ENCODE peak calls at places on chromosomes 4 and X, in five cellular contexts. One of them, this sample, is unnamed.

GRCh38 chr4:92100980-92101379 is 202.8 kb upstream of the GRID2 start:
- DNase-seq in AG10803: no peak
- DNase-seq in neural crest cell: no peak
- DNase-seq in astrocyte of the spinal cord: no peak
- DNase-seq in GM13977: no peak
- DNase-seq in this sample: no peak

GRCh38 chrX:38887222-38887621 is 86.0 kb downstream of the MID1IP1 start:
- DNase-seq in AG10803: no peak
- DNase-seq in neural crest cell: no peak
- DNase-seq in astrocyte of the spinal cord: no peak
- DNase-seq in GM13977: no peak
- DNase-seq in this sample: no peak

GRCh38 chr4:139523076-139523475 is 32.9 kb downstream of the SETD7 start:
- DNase-seq in AG10803: no peak
- DNase-seq in neural crest cell: no peak
- DNase-seq in astrocyte of the spinal cord: peak
- DNase-seq in GM13977: no peak
- DNase-seq in this sample: no peak

GRCh38 chr4:15875663-15876460 is 62.7 kb downstream of the FGFBP1 start:
- DNase-seq in AG10803: no peak
- DNase-seq in neural crest cell: no peak
- DNase-seq in astrocyte of the spinal cord: no peak
- DNase-seq in GM13977: no peak
- DNase-seq in this sample: no peak

GRCh38 chr4:123588631-123589223 is 192.1 kb downstream of the SPRY1 start:
- DNase-seq in AG10803: peak
- DNase-seq in neural crest cell: no peak
- DNase-seq in astrocyte of the spinal cord: peak
- DNase-seq in GM13977: peak
- DNase-seq in this sample: no peak

GRCh38 chr4:3765271-3766206 is 646 bp upstream of the ADRA2C start:
- DNase-seq in AG10803: peak
- DNase-seq in neural crest cell: peak
- DNase-seq in astrocyte of the spinal cord: peak
- DNase-seq in GM13977: peak
- DNase-seq in this sample: no peak

GRCh38 chrX:24133280-24133679 is 16.2 kb upstream of the ZFX start:
- DNase-seq in AG10803: no peak
- DNase-seq in neural crest cell: no peak
- DNase-seq in astrocyte of the spinal cord: no peak
- DNase-seq in GM13977: no peak
- DNase-seq in this sample: no peak

GRCh38 chrX:43065978-43066377 is 288.0 kb upstream of the PPP1R2C start:
- DNase-seq in AG10803: no peak
- DNase-seq in neural crest cell: no peak
- DNase-seq in astrocyte of the spinal cord: no peak
- DNase-seq in GM13977: no peak
- DNase-seq in this sample: no peak

GRCh38 chrX:19697416-19697815 is 182.1 kb upstream of the MAP3K15 start:
- DNase-seq in AG10803: no peak
- DNase-seq in neural crest cell: no peak
- DNase-seq in astrocyte of the spinal cord: peak
- DNase-seq in GM13977: no peak
- DNase-seq in this sample: no peak

GRCh38 chr4:2068566-2068965 is 9.4 kb downstream of the NAT8L start:
- DNase-seq in AG10803: no peak
- DNase-seq in neural crest cell: no peak
- DNase-seq in astrocyte of the spinal cord: no peak
- DNase-seq in GM13977: no peak
- DNase-seq in this sample: no peak

GRCh38 chrX:34656467-34656841 is 631 bp downstream of the TMEM47 start:
- DNase-seq in AG10803: no peak
- DNase-seq in neural crest cell: peak
- DNase-seq in astrocyte of the spinal cord: no peak
- DNase-seq in GM13977: no peak
- DNase-seq in this sample: no peak

GRCh38 chr4:99875073-99875472 is 19.2 kb downstream of the LAMTOR3 start:
- DNase-seq in AG10803: peak
- DNase-seq in neural crest cell: no peak
- DNase-seq in astrocyte of the spinal cord: no peak
- DNase-seq in GM13977: no peak
- DNase-seq in this sample: no peak

GRCh38 chr4:150242820-150243458 is 164.7 kb downstream of the DCLK2 start:
- DNase-seq in AG10803: peak
- DNase-seq in neural crest cell: peak
- DNase-seq in astrocyte of the spinal cord: peak
- DNase-seq in GM13977: peak
- DNase-seq in this sample: no peak

GRCh38 chr4:2006956-2007653 is 1.7 kb downstream of the NELFA start:
- DNase-seq in AG10803: no peak
- DNase-seq in neural crest cell: no peak
- DNase-seq in astrocyte of the spinal cord: no peak
- DNase-seq in GM13977: no peak
- DNase-seq in this sample: no peak

GRCh38 chr4:138320856-138321255 is 78.7 kb upstream of the SLC7A11 start:
- DNase-seq in AG10803: no peak
- DNase-seq in neural crest cell: no peak
- DNase-seq in astrocyte of the spinal cord: no peak
- DNase-seq in GM13977: no peak
- DNase-seq in this sample: no peak

GRCh38 chrX:66728818-66729271 is 90.0 kb upstream of the EDA2R start:
- DNase-seq in AG10803: peak
- DNase-seq in neural crest cell: peak
- DNase-seq in astrocyte of the spinal cord: peak
- DNase-seq in GM13977: peak
- DNase-seq in this sample: no peak

GRCh38 chrX:129637217-129638109 is 17.3 kb downstream of the APLN start:
- DNase-seq in AG10803: peak
- DNase-seq in neural crest cell: peak
- DNase-seq in astrocyte of the spinal cord: peak
- DNase-seq in GM13977: peak
- DNase-seq in this sample: peak

GRCh38 chr4:124396333-124396732 is 316.2 kb downstream of the ANKRD50 start:
- DNase-seq in AG10803: no peak
- DNase-seq in neural crest cell: no peak
- DNase-seq in astrocyte of the spinal cord: no peak
- DNase-seq in GM13977: no peak
- DNase-seq in this sample: no peak

GRCh38 chrX:30521440-30522182 is 56.0 kb downstream of the TASL start:
- DNase-seq in AG10803: peak
- DNase-seq in neural crest cell: no peak
- DNase-seq in astrocyte of the spinal cord: peak
- DNase-seq in GM13977: no peak
- DNase-seq in this sample: no peak

GRCh38 chr4:8050555-8051206 is 107.9 kb downstream of the ABLIM2 start:
- DNase-seq in AG10803: no peak
- DNase-seq in neural crest cell: peak
- DNase-seq in astrocyte of the spinal cord: peak
- DNase-seq in GM13977: no peak
- DNase-seq in this sample: no peak

GRCh38 chr4:78652282-78652876 is 100.8 kb downstream of the ANXA3 start:
- DNase-seq in AG10803: peak
- DNase-seq in neural crest cell: no peak
- DNase-seq in astrocyte of the spinal cord: peak
- DNase-seq in GM13977: no peak
- DNase-seq in this sample: no peak

GRCh38 chrX:44903107-44903506 is 30.1 kb downstream of the KDM6A start:
- DNase-seq in AG10803: peak
- DNase-seq in neural crest cell: no peak
- DNase-seq in astrocyte of the spinal cord: peak
- DNase-seq in GM13977: no peak
- DNase-seq in this sample: no peak

GRCh38 chr4:167688660-167689142 is 403.6 kb upstream of the ANXA10 start:
- DNase-seq in AG10803: no peak
- DNase-seq in neural crest cell: no peak
- DNase-seq in astrocyte of the spinal cord: no peak
- DNase-seq in GM13977: no peak
- DNase-seq in this sample: no peak

GRCh38 chr4:52369649-52370048 is 289.5 kb downstream of the USP46 start:
- DNase-seq in AG10803: no peak
- DNase-seq in neural crest cell: no peak
- DNase-seq in astrocyte of the spinal cord: no peak
- DNase-seq in GM13977: no peak
- DNase-seq in this sample: no peak

GRCh38 chrX:39162322-39162721 is 361.1 kb downstream of the MID1IP1 start:
- DNase-seq in AG10803: no peak
- DNase-seq in neural crest cell: peak
- DNase-seq in astrocyte of the spinal cord: no peak
- DNase-seq in GM13977: no peak
- DNase-seq in this sample: no peak

GRCh38 chrX:124736553-124737240 is 390.3 kb downstream of the SH2D1A start:
- DNase-seq in AG10803: no peak
- DNase-seq in neural crest cell: no peak
- DNase-seq in astrocyte of the spinal cord: no peak
- DNase-seq in GM13977: no peak
- DNase-seq in this sample: no peak

GRCh38 chrX:55007633-55008032 is 7.5 kb downstream of the APEX2 start:
- DNase-seq in AG10803: peak
- DNase-seq in neural crest cell: no peak
- DNase-seq in astrocyte of the spinal cord: peak
- DNase-seq in GM13977: no peak
- DNase-seq in this sample: no peak

GRCh38 chr4:167052631-167053085 is 181.6 kb downstream of the SPOCK3 start:
- DNase-seq in AG10803: no peak
- DNase-seq in neural crest cell: no peak
- DNase-seq in astrocyte of the spinal cord: no peak
- DNase-seq in GM13977: no peak
- DNase-seq in this sample: no peak

GRCh38 chrX:17057209-17057608 is 110.8 kb downstream of the REPS2 start:
- DNase-seq in AG10803: no peak
- DNase-seq in neural crest cell: no peak
- DNase-seq in astrocyte of the spinal cord: no peak
- DNase-seq in GM13977: no peak
- DNase-seq in this sample: no peak

GRCh38 chr4:119300072-119300387 is 21.9 kb downstream of the FABP2 start:
- DNase-seq in AG10803: peak
- DNase-seq in neural crest cell: peak
- DNase-seq in astrocyte of the spinal cord: no peak
- DNase-seq in GM13977: no peak
- DNase-seq in this sample: no peak

GRCh38 chrX:136662104-136662503 is 14.1 kb downstream of the CD40LG start:
- DNase-seq in AG10803: no peak
- DNase-seq in neural crest cell: no peak
- DNase-seq in astrocyte of the spinal cord: no peak
- DNase-seq in GM13977: no peak
- DNase-seq in this sample: no peak

GRCh38 chrX:68686684-68687045 is 39.2 kb downstream of the STARD8 start:
- DNase-seq in AG10803: no peak
- DNase-seq in neural crest cell: no peak
- DNase-seq in astrocyte of the spinal cord: peak
- DNase-seq in GM13977: peak
- DNase-seq in this sample: no peak

DNA sequence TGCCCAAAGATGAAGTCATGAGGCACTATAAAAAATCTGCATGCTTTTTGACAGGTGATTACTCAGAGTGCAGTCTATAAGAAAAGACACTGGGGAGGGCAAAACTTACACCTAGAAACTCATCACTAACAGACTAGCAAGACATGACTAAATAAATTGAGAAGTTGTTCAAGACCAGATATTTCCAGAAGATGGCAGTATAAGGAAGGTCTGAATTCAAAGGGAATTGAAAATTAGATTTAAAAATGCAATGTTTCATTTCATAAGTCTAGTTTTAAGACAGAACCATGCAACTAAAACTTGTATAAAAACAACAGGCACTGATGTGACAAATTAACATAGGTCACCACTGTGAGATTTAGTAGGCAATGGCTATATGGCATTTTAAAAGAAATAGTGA is 232.5 kb upstream of the POF1B start:
- DNase-seq in AG10803: peak
- DNase-seq in neural crest cell: no peak
- DNase-seq in astrocyte of the spinal cord: peak
- DNase-seq in GM13977: peak
- DNase-seq in this sample: no peak
- TF ChIP-seq CTCF in AG10803: peak
- TF ChIP-seq CTCF in neural crest cell: peak
- TF ChIP-seq CTCF in astrocyte of the spinal cord: no peak
- TF ChIP-seq CTCF in GM13977: peak
- TF ChIP-seq CTCF in this sample: no peak

GRCh38 chrX:57104921-57105398 is 16.4 kb downstream of the SPIN2B start:
- DNase-seq in AG10803: no peak
- DNase-seq in neural crest cell: no peak
- DNase-seq in astrocyte of the spinal cord: no peak
- DNase-seq in GM13977: no peak
- DNase-seq in this sample: no peak

GRCh38 chrX:57103489-57103888 is 17.9 kb downstream of the SPIN2B start:
- DNase-seq in AG10803: no peak
- DNase-seq in neural crest cell: no peak
- DNase-seq in astrocyte of the spinal cord: no peak
- DNase-seq in GM13977: no peak
- DNase-seq in this sample: no peak

DNA sequence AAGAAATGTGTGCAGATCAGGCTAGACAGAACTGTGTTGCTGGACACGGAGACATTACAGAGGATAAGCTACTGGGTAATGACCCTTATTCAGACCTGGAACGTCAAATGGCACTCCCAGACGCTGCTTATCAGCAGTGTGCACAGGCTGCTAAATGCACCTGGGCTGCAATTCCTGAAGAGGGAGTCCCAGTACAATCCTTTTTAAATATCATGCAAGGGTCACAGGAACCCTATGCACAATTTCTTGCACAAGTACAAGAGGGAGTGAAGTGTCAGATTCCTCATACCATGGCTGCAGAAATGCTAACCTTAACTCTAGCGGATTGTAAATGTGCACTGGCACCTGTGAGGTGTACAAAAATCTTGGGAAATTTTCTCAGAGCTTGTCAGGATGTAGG is 16.9 kb downstream of the SPIN2B start:
- DNase-seq in AG10803: no peak
- DNase-seq in neural crest cell: no peak
- DNase-seq in astrocyte of the spinal cord: no peak
- DNase-seq in GM13977: no peak
- DNase-seq in this sample: no peak
- TF ChIP-seq CTCF in AG10803: no peak
- TF ChIP-seq CTCF in neural crest cell: no peak
- TF ChIP-seq CTCF in astrocyte of the spinal cord: no peak
- TF ChIP-seq CTCF in GM13977: no peak
- TF ChIP-seq CTCF in this sample: no peak

GRCh38 chr4:143587703-143588102 is 74.2 kb downstream of the SMARCA5 start:
- DNase-seq in AG10803: no peak
- DNase-seq in neural crest cell: no peak
- DNase-seq in astrocyte of the spinal cord: no peak
- DNase-seq in GM13977: peak
- DNase-seq in this sample: no peak
- TF ChIP-seq CTCF in AG10803: no peak
- TF ChIP-seq CTCF in neural crest cell: no peak
- TF ChIP-seq CTCF in astrocyte of the spinal cord: no peak
- TF ChIP-seq CTCF in GM13977: peak
- TF ChIP-seq CTCF in this sample: no peak

GRCh38 chrX:1749499-1749898 is 134.6 kb downstream of the ASMT start:
- DNase-seq in AG10803: no peak
- DNase-seq in neural crest cell: no peak
- DNase-seq in astrocyte of the spinal cord: no peak
- DNase-seq in GM13977: no peak
- DNase-seq in this sample: no peak
- TF ChIP-seq CTCF in AG10803: no peak
- TF ChIP-seq CTCF in neural crest cell: no peak
- TF ChIP-seq CTCF in astrocyte of the spinal cord: no peak
- TF ChIP-seq CTCF in GM13977: no peak
- TF ChIP-seq CTCF in this sample: no peak

GRCh38 chr4:157128395-157128794 is 52.4 kb downstream of the GLRB start:
- DNase-seq in AG10803: peak
- DNase-seq in neural crest cell: no peak
- DNase-seq in astrocyte of the spinal cord: peak
- DNase-seq in GM13977: no peak
- DNase-seq in this sample: no peak
- TF ChIP-seq CTCF in AG10803: peak
- TF ChIP-seq CTCF in neural crest cell: no peak
- TF ChIP-seq CTCF in astrocyte of the spinal cord: peak
- TF ChIP-seq CTCF in GM13977: no peak
- TF ChIP-seq CTCF in this sample: no peak